ENCODE peak calls at places on chromosomes 6 and 20, in four cellular contexts. One of them, this sample, is unnamed.

GRCh38 chr6:5904527-5904926 is 102.2 kb downstream of the NRN1 start:
- DNase-seq in stomach: no peak
- DNase-seq in activated T-cell treated with anti-CD3 and anti-CD28 coated beads for 48 hours: no peak
- DNase-seq in activated effector memory CD4-positive, alpha-beta T cell treated with Interleukin-2 at 50 U/mL for 16 hours: no peak
- DNase-seq in this sample: no peak

GRCh38 chr6:96075826-96076225 is 60.1 kb downstream of the FUT9 start:
- DNase-seq in activated T-cell treated with anti-CD3 and anti-CD28 coated beads for 48 hours: no peak
- DNase-seq in activated effector memory CD4-positive, alpha-beta T cell treated with Interleukin-2 at 50 U/mL for 16 hours: no peak
- DNase-seq in stomach: no peak
- DNase-seq in this sample: no peak

GRCh38 chr20:37335642-37336368 is 10.1 kb upstream of the SRC start:
- DNase-seq in activated effector memory CD4-positive, alpha-beta T cell treated with Interleukin-2 at 50 U/mL for 16 hours: no peak
- DNase-seq in stomach: no peak
- DNase-seq in activated T-cell treated with anti-CD3 and anti-CD28 coated beads for 48 hours: no peak
- DNase-seq in this sample: no peak

GRCh38 chr6:142945446-142946180 is 637 bp upstream of the HIVEP2 start:
- DNase-seq in activated effector memory CD4-positive, alpha-beta T cell treated with Interleukin-2 at 50 U/mL for 16 hours: peak
- DNase-seq in stomach: peak
- DNase-seq in activated T-cell treated with anti-CD3 and anti-CD28 coated beads for 48 hours: peak
- DNase-seq in this sample: peak

GRCh38 chr20:53598140-53599038 is 4.8 kb upstream of the ZNF217 start:
- DNase-seq in activated effector memory CD4-positive, alpha-beta T cell treated with Interleukin-2 at 50 U/mL for 16 hours: no peak
- DNase-seq in stomach: peak
- DNase-seq in activated T-cell treated with anti-CD3 and anti-CD28 coated beads for 48 hours: no peak
- DNase-seq in this sample: no peak

GRCh38 chr20:50314936-50315335 is 124.3 kb downstream of the CEBPB start:
- DNase-seq in activated effector memory CD4-positive, alpha-beta T cell treated with Interleukin-2 at 50 U/mL for 16 hours: no peak
- DNase-seq in activated T-cell treated with anti-CD3 and anti-CD28 coated beads for 48 hours: no peak
- DNase-seq in stomach: no peak
- DNase-seq in this sample: no peak

GRCh38 chr6:79079425-79080130 is 1.5 kb upstream of the PHIP start:
- DNase-seq in stomach: no peak
- DNase-seq in activated effector memory CD4-positive, alpha-beta T cell treated with Interleukin-2 at 50 U/mL for 16 hours: no peak
- DNase-seq in activated T-cell treated with anti-CD3 and anti-CD28 coated beads for 48 hours: no peak
- DNase-seq in this sample: no peak

GRCh38 chr6:110949679-110950285 is 8.7 kb upstream of the GTF3C6 start:
- DNase-seq in activated T-cell treated with anti-CD3 and anti-CD28 coated beads for 48 hours: no peak
- DNase-seq in stomach: no peak
- DNase-seq in activated effector memory CD4-positive, alpha-beta T cell treated with Interleukin-2 at 50 U/mL for 16 hours: no peak
- DNase-seq in this sample: no peak

GRCh38 chr6:163352011-163352685 is 62.4 kb upstream of the QKI start:
- DNase-seq in activated T-cell treated with anti-CD3 and anti-CD28 coated beads for 48 hours: no peak
- DNase-seq in activated effector memory CD4-positive, alpha-beta T cell treated with Interleukin-2 at 50 U/mL for 16 hours: no peak
- DNase-seq in stomach: no peak
- DNase-seq in this sample: no peak

GRCh38 chr20:16580127-16580526 is 6.9 kb upstream of the KIF16B start:
- DNase-seq in stomach: no peak
- DNase-seq in activated T-cell treated with anti-CD3 and anti-CD28 coated beads for 48 hours: no peak
- DNase-seq in activated effector memory CD4-positive, alpha-beta T cell treated with Interleukin-2 at 50 U/mL for 16 hours: no peak
- DNase-seq in this sample: no peak

GRCh38 chr6:33317418-33317667 is 201 bp downstream of the ZBTB22 start:
- DNase-seq in activated effector memory CD4-positive, alpha-beta T cell treated with Interleukin-2 at 50 U/mL for 16 hours: no peak
- DNase-seq in stomach: no peak
- DNase-seq in activated T-cell treated with anti-CD3 and anti-CD28 coated beads for 48 hours: no peak
- DNase-seq in this sample: no peak

GRCh38 chr20:24692429-24693190 is 223.2 kb downstream of the SYNDIG1 start:
- DNase-seq in activated effector memory CD4-positive, alpha-beta T cell treated with Interleukin-2 at 50 U/mL for 16 hours: no peak
- DNase-seq in stomach: peak
- DNase-seq in activated T-cell treated with anti-CD3 and anti-CD28 coated beads for 48 hours: no peak
- DNase-seq in this sample: no peak

GRCh38 chr6:38337819-38338465 is 301.8 kb downstream of the BTBD9 start:
- DNase-seq in stomach: no peak
- DNase-seq in activated T-cell treated with anti-CD3 and anti-CD28 coated beads for 48 hours: no peak
- DNase-seq in activated effector memory CD4-positive, alpha-beta T cell treated with Interleukin-2 at 50 U/mL for 16 hours: no peak
- DNase-seq in this sample: no peak

GRCh38 chr6:5766260-5766659 is 240.5 kb downstream of the NRN1 start:
- DNase-seq in activated T-cell treated with anti-CD3 and anti-CD28 coated beads for 48 hours: no peak
- DNase-seq in stomach: no peak
- DNase-seq in activated effector memory CD4-positive, alpha-beta T cell treated with Interleukin-2 at 50 U/mL for 16 hours: no peak
- DNase-seq in this sample: no peak

GRCh38 chr6:1686117-1687098 is 76.7 kb downstream of the FOXC1 start:
- DNase-seq in activated T-cell treated with anti-CD3 and anti-CD28 coated beads for 48 hours: no peak
- DNase-seq in activated effector memory CD4-positive, alpha-beta T cell treated with Interleukin-2 at 50 U/mL for 16 hours: no peak
- DNase-seq in stomach: peak
- DNase-seq in this sample: no peak

GRCh38 chr6:49151957-49152356 is 311.1 kb downstream of the MMUT start:
- DNase-seq in activated T-cell treated with anti-CD3 and anti-CD28 coated beads for 48 hours: no peak
- DNase-seq in activated effector memory CD4-positive, alpha-beta T cell treated with Interleukin-2 at 50 U/mL for 16 hours: no peak
- DNase-seq in stomach: no peak
- DNase-seq in this sample: no peak

GRCh38 chr6:142844065-142844755 is 100.8 kb downstream of the HIVEP2 start:
- DNase-seq in activated T-cell treated with anti-CD3 and anti-CD28 coated beads for 48 hours: no peak
- DNase-seq in activated effector memory CD4-positive, alpha-beta T cell treated with Interleukin-2 at 50 U/mL for 16 hours: no peak
- DNase-seq in stomach: no peak
- DNase-seq in this sample: no peak

GRCh38 chr6:149044394-149044965 is 273.0 kb upstream of the TAB2 start:
- DNase-seq in stomach: no peak
- DNase-seq in activated effector memory CD4-positive, alpha-beta T cell treated with Interleukin-2 at 50 U/mL for 16 hours: no peak
- DNase-seq in activated T-cell treated with anti-CD3 and anti-CD28 coated beads for 48 hours: no peak
- DNase-seq in this sample: no peak

GRCh38 chr6:137233561-137234504 is 14.6 kb upstream of the IFNGR1 start:
- DNase-seq in activated T-cell treated with anti-CD3 and anti-CD28 coated beads for 48 hours: no peak
- DNase-seq in stomach: no peak
- DNase-seq in activated effector memory CD4-positive, alpha-beta T cell treated with Interleukin-2 at 50 U/mL for 16 hours: no peak
- DNase-seq in this sample: no peak

GRCh38 chr6:90406957-90407356 is 110.3 kb upstream of the BACH2 start:
- DNase-seq in activated T-cell treated with anti-CD3 and anti-CD28 coated beads for 48 hours: no peak
- DNase-seq in stomach: no peak
- DNase-seq in activated effector memory CD4-positive, alpha-beta T cell treated with Interleukin-2 at 50 U/mL for 16 hours: no peak
- DNase-seq in this sample: no peak

GRCh38 chr20:45768479-45768878 is 23.2 kb downstream of the WFDC3 start:
- DNase-seq in activated T-cell treated with anti-CD3 and anti-CD28 coated beads for 48 hours: no peak
- DNase-seq in activated effector memory CD4-positive, alpha-beta T cell treated with Interleukin-2 at 50 U/mL for 16 hours: no peak
- DNase-seq in stomach: no peak
- DNase-seq in this sample: no peak

GRCh38 chr6:46453221-46453620 is 38.0 kb downstream of the RCAN2 start:
- DNase-seq in activated effector memory CD4-positive, alpha-beta T cell treated with Interleukin-2 at 50 U/mL for 16 hours: no peak
- DNase-seq in stomach: no peak
- DNase-seq in activated T-cell treated with anti-CD3 and anti-CD28 coated beads for 48 hours: no peak
- DNase-seq in this sample: no peak

GRCh38 chr6:4402477-4402976 is 267.2 kb upstream of the ECI2 start:
- DNase-seq in stomach: no peak
- DNase-seq in activated T-cell treated with anti-CD3 and anti-CD28 coated beads for 48 hours: no peak
- DNase-seq in activated effector memory CD4-positive, alpha-beta T cell treated with Interleukin-2 at 50 U/mL for 16 hours: no peak
- DNase-seq in this sample: no peak

GRCh38 chr20:19806806-19807691 is 49.0 kb downstream of the RIN2 start:
- DNase-seq in stomach: no peak
- DNase-seq in activated T-cell treated with anti-CD3 and anti-CD28 coated beads for 48 hours: no peak
- DNase-seq in activated effector memory CD4-positive, alpha-beta T cell treated with Interleukin-2 at 50 U/mL for 16 hours: no peak
- DNase-seq in this sample: no peak

GRCh38 chr20:39885975-39886649 is 802.9 kb downstream of the MAFB start:
- DNase-seq in activated T-cell treated with anti-CD3 and anti-CD28 coated beads for 48 hours: peak
- DNase-seq in activated effector memory CD4-positive, alpha-beta T cell treated with Interleukin-2 at 50 U/mL for 16 hours: no peak
- DNase-seq in stomach: peak
- DNase-seq in this sample: no peak

GRCh38 chr6:98716341-98716740 is 118.0 kb upstream of the POU3F2 start:
- DNase-seq in activated effector memory CD4-positive, alpha-beta T cell treated with Interleukin-2 at 50 U/mL for 16 hours: no peak
- DNase-seq in stomach: no peak
- DNase-seq in activated T-cell treated with anti-CD3 and anti-CD28 coated beads for 48 hours: no peak
- DNase-seq in this sample: no peak

GRCh38 chr6:16496210-16496609 is 257.8 kb downstream of the GMPR start:
- DNase-seq in stomach: no peak
- DNase-seq in activated effector memory CD4-positive, alpha-beta T cell treated with Interleukin-2 at 50 U/mL for 16 hours: no peak
- DNase-seq in activated T-cell treated with anti-CD3 and anti-CD28 coated beads for 48 hours: no peak
- DNase-seq in this sample: no peak

GRCh38 chr6:11160199-11160598 is 48.7 kb upstream of the ERVFRD-1 start:
- DNase-seq in stomach: no peak
- DNase-seq in activated effector memory CD4-positive, alpha-beta T cell treated with Interleukin-2 at 50 U/mL for 16 hours: no peak
- DNase-seq in activated T-cell treated with anti-CD3 and anti-CD28 coated beads for 48 hours: no peak
- DNase-seq in this sample: no peak

GRCh38 chr20:38751360-38751976 is 3.2 kb downstream of the ACTR5 start:
- DNase-seq in activated T-cell treated with anti-CD3 and anti-CD28 coated beads for 48 hours: no peak
- DNase-seq in activated effector memory CD4-positive, alpha-beta T cell treated with Interleukin-2 at 50 U/mL for 16 hours: no peak
- DNase-seq in stomach: no peak
- DNase-seq in this sample: no peak

GRCh38 chr6:157645201-157645795 is 177.7 kb upstream of the SNX9 start:
- DNase-seq in stomach: no peak
- DNase-seq in activated T-cell treated with anti-CD3 and anti-CD28 coated beads for 48 hours: no peak
- DNase-seq in activated effector memory CD4-positive, alpha-beta T cell treated with Interleukin-2 at 50 U/mL for 16 hours: no peak
- DNase-seq in this sample: no peak

GRCh38 chr20:44326391-44327159 is 10.3 kb upstream of the R3HDML start:
- DNase-seq in activated effector memory CD4-positive, alpha-beta T cell treated with Interleukin-2 at 50 U/mL for 16 hours: no peak
- DNase-seq in activated T-cell treated with anti-CD3 and anti-CD28 coated beads for 48 hours: no peak
- DNase-seq in stomach: no peak
- DNase-seq in this sample: no peak

GRCh38 chr6:167079853-167080297 is 43.0 kb upstream of the CCR6 start:
- DNase-seq in activated T-cell treated with anti-CD3 and anti-CD28 coated beads for 48 hours: peak
- DNase-seq in stomach: no peak
- DNase-seq in activated effector memory CD4-positive, alpha-beta T cell treated with Interleukin-2 at 50 U/mL for 16 hours: peak
- DNase-seq in this sample: peak

GRCh38 chr20:44785768-44786167 is 24.6 kb downstream of the RIMS4 start:
- DNase-seq in activated effector memory CD4-positive, alpha-beta T cell treated with Interleukin-2 at 50 U/mL for 16 hours: no peak
- DNase-seq in stomach: no peak
- DNase-seq in activated T-cell treated with anti-CD3 and anti-CD28 coated beads for 48 hours: no peak
- DNase-seq in this sample: no peak

GRCh38 chr6:50853924-50854323 is 35.3 kb downstream of the TFAP2B start:
- DNase-seq in activated T-cell treated with anti-CD3 and anti-CD28 coated beads for 48 hours: no peak
- DNase-seq in activated effector memory CD4-positive, alpha-beta T cell treated with Interleukin-2 at 50 U/mL for 16 hours: no peak
- DNase-seq in stomach: no peak
- DNase-seq in this sample: no peak

GRCh38 chr6:29014729-29015608 is 9.9 kb upstream of the ZNF311 start:
- DNase-seq in activated effector memory CD4-positive, alpha-beta T cell treated with Interleukin-2 at 50 U/mL for 16 hours: no peak
- DNase-seq in stomach: no peak
- DNase-seq in activated T-cell treated with anti-CD3 and anti-CD28 coated beads for 48 hours: no peak
- DNase-seq in this sample: no peak

GRCh38 chr6:155530219-155530834 is 74.7 kb upstream of the NOX3 start:
- DNase-seq in activated T-cell treated with anti-CD3 and anti-CD28 coated beads for 48 hours: no peak
- DNase-seq in activated effector memory CD4-positive, alpha-beta T cell treated with Interleukin-2 at 50 U/mL for 16 hours: no peak
- DNase-seq in stomach: no peak
- DNase-seq in this sample: no peak

GRCh38 chr6:154491567-154492470 is 18.7 kb downstream of the CNKSR3 start:
- DNase-seq in activated effector memory CD4-positive, alpha-beta T cell treated with Interleukin-2 at 50 U/mL for 16 hours: no peak
- DNase-seq in stomach: no peak
- DNase-seq in activated T-cell treated with anti-CD3 and anti-CD28 coated beads for 48 hours: no peak
- DNase-seq in this sample: no peak

This sample was measured in activated CD4-positive, CD25-positive, alpha-beta regulatory T cell treated with anti-CD3 and anti-CD28 coated beads, Interleukin-2, amount 50 U/mL, for 16 hours.